ENCODE peak calls at places on chromosomes 3 and 15, in four cellular contexts. T is IMR-90, K is lung, J is tibial nerve. B is an unnamed sample. For H3K4me1, the result is how much of the 10 kb centered on the place peaks cover.

GRCh38 chr3:112689989-112690388 is 49.0 kb upstream of the CCDC80 start:
- DNase-seq in T (no peak), K (no peak), J (no peak), B (no peak)

GRCh38 chr3:69212411-69213160 is 90.2 kb upstream of the LMOD3 start:
- DNase-seq in T (peak), K (no peak), J (no peak), B (no peak)

GRCh38 chr3:186566772-186567071 is 417 bp downstream of the TBCCD1 start:
- DNase-seq in T (no peak), K (no peak), J (no peak), B (no peak)

GRCh38 chr15:68653795-68654194 is 75.0 kb downstream of the CORO2B start:
- DNase-seq in T (no peak), K (no peak), J (no peak), B (no peak)

GRCh38 chr3:195001261-195001660 is 269.7 kb downstream of the XXYLT1 start:
- DNase-seq in T (no peak), K (no peak), J (no peak), B (no peak)

GRCh38 chr15:101277943-101278564 is 769 bp upstream of the SELENOS start:
- DNase-seq in T (no peak), K (no peak), J (no peak), B (no peak)

GRCh38 chr3:4729061-4729973 is 236.2 kb downstream of the ITPR1 start:
- DNase-seq in T (no peak), K (peak), J (no peak), B (no peak)

GRCh38 chr3:131277836-131278497 is 103.6 kb upstream of the NUDT16 start:
- DNase-seq in T (no peak), K (no peak), J (no peak), B (no peak)

GRCh38 chr15:70375006-70375409 is 277.3 kb upstream of the TLE3 start:
- DNase-seq in T (no peak), K (no peak), J (no peak), B (peak)

GRCh38 chr3:43286886-43287301 is 554 bp downstream of the SNRK start:
- DNase-seq in T (no peak), K (no peak), J (no peak), B (no peak)

GRCh38 chr3:64837126-64837738 is 149.4 kb upstream of the ADAMTS9 start:
- DNase-seq in T (no peak), K (no peak), J (no peak), B (no peak)

GRCh38 chr3:32855350-32855953 is 37.7 kb downstream of the TRIM71 start:
- DNase-seq in T (no peak), K (no peak), J (no peak), B (no peak)

GRCh38 chr3:16885948-16886683 is 1.4 kb downstream of the PLCL2 start:
- DNase-seq in T (no peak), K (no peak), J (no peak), B (no peak)
- H3K4me1 ChIP-seq in T (under half), K (under half), J (under half), B (half or more)

GRCh38 chr3:40852712-40853111 is 328.0 kb downstream of the ZNF621 start:
- DNase-seq in T (no peak), K (no peak), J (no peak), B (no peak)
- TF ChIP-seq CTCF in T (no peak), K (no peak), J (no peak), B (no peak)

GRCh38 chr15:33150516-33150915 is 44.0 kb downstream of the FMN1 start:
- DNase-seq in T (no peak), K (no peak), J (no peak), B (no peak)

GRCh38 chr15:33150993-33151392 is 43.5 kb downstream of the FMN1 start:
- DNase-seq in T (no peak), K (no peak), J (no peak), B (no peak)

GRCh38 chr15:33149919-33150318 is 44.6 kb downstream of the FMN1 start:
- DNase-seq in T (peak), K (no peak), J (no peak), B (no peak)

GRCh38 chr15:33146051-33146450 is 48.5 kb downstream of the FMN1 start:
- DNase-seq in T (no peak), K (no peak), J (no peak), B (no peak)

DNA sequence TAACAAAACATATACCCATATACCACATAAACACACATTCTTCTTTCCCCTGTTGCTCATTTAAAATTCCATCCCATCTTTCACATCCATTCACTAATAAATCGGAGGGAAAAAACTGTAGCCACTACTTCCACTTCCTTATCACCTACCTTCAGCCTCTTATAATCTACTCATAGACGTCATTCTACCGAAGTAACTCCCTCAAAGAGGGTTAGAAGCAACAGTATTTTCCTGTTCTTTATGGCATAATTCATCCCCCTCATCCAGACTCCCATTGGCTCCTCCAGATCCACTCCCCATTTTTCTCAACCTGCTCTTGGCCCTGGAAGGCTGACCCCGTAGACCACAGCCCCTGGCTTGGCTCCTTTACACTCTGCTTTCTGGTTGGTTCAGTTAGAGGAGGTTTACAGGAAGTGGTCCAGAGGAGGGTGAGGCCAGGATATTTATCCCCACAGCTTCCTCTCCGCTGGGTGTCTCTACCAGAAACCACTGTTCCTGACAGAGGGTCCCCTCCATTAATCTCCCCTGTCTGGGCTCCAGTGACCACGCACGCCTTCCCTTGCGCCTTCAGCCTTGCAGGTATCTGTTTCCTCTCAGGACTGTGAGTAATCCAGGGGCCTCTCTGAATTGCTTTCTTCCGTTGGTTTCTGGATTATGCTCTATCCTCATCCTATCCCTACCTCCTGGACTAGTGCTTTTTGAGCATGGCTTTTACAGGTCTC is 46.2 kb downstream of the FMN1 start:
- DNase-seq in T (no peak), K (no peak), J (no peak), B (no peak)
- H3K4me3 ChIP-seq in T (no peak), K (no peak), J (no peak), B (no peak)

GRCh38 chr15:66498501-66499386 is 1.2 kb upstream of the SNAPC5 start:
- DNase-seq in T (peak), K (no peak), J (no peak), B (no peak)

GRCh38 chr15:66494262-66494661 is 3.3 kb downstream of the SNAPC5 start:
- DNase-seq in T (no peak), K (no peak), J (no peak), B (no peak)

GRCh38 chr15:66496951-66497501 is 536 bp downstream of the SNAPC5 start:
- DNase-seq in T (no peak), K (no peak), J (no peak), B (no peak)

GRCh38 chr15:66502491-66502890 is 2.2 kb downstream of the RPL4 start:
- DNase-seq in T (no peak), K (no peak), J (no peak), B (no peak)

GRCh38 chr15:66497502-66498455 is at the start of gene SNAPC5:
- DNase-seq in T (peak), K (peak), J (peak), B (peak)
- H3K4me1 ChIP-seq in T (under half), K (under half), J (under half), B (under half)

DNA sequence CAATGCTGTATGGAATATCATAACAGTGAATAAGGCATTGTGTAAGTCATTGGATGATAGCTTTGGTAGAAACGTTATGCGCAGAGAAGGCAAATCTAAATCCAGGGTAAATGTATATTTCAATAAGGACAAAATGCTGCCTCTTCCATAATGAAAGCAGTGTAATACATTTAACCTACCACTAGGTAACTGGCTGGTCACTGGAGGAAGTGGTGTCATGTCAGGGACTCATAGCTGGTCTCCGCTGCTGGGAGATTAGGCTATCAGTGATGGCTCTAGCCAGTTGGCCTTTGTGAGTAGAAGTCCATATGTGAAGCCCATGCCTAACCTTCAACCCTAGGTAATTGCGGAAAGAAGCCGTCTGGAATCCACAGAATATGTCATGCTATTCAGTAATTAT is 140.9 kb downstream of the NLGN1 start:
- DNase-seq in T (no peak), K (no peak), J (no peak), B (no peak)
- TF ChIP-seq CTCF in T (no peak), K (no peak), J (no peak), B (no peak)

B was measured in psoas muscle.